ENCODE peak calls at places on chromosomes 2 and 18, in eight cellular contexts. One of them, this sample, is unnamed. For H3K9me3, the result is how much of the 10 kb centered on the place peaks cover.

GRCh38 chr2:156405586-156405985 is 30.6 kb upstream of the GPD2 start:
- DNase-seq in lower lobe of right lung: peak
- DNase-seq in heart right ventricle: no peak
- DNase-seq in MM.1S: no peak
- DNase-seq in A549: peak
- DNase-seq in Peyer's patch: no peak
- DNase-seq in right lobe of liver: peak
- DNase-seq in astrocyte: no peak
- DNase-seq in this sample: peak

GRCh38 chr2:128664499-128664971 is 345.9 kb upstream of the HS6ST1 start:
- DNase-seq in lower lobe of right lung: no peak
- DNase-seq in heart right ventricle: no peak
- DNase-seq in MM.1S: no peak
- DNase-seq in A549: no peak
- DNase-seq in Peyer's patch: no peak
- DNase-seq in right lobe of liver: no peak
- DNase-seq in astrocyte: no peak
- DNase-seq in this sample: peak

GRCh38 chr2:98282109-98282508 is 64.1 kb upstream of the CNGA3 start:
- DNase-seq in lower lobe of right lung: no peak
- DNase-seq in heart right ventricle: no peak
- DNase-seq in MM.1S: no peak
- DNase-seq in A549: no peak
- DNase-seq in Peyer's patch: no peak
- DNase-seq in right lobe of liver: no peak
- DNase-seq in astrocyte: no peak
- DNase-seq in this sample: no peak

GRCh38 chr2:72744049-72744448 is 81.8 kb downstream of the EXOC6B start:
- DNase-seq in lower lobe of right lung: no peak
- DNase-seq in heart right ventricle: no peak
- DNase-seq in MM.1S: no peak
- DNase-seq in A549: peak
- DNase-seq in Peyer's patch: no peak
- DNase-seq in right lobe of liver: no peak
- DNase-seq in astrocyte: peak
- DNase-seq in this sample: no peak

GRCh38 chr2:126936219-126936618 is 37.5 kb downstream of the TEX51 start:
- DNase-seq in lower lobe of right lung: no peak
- DNase-seq in heart right ventricle: no peak
- DNase-seq in MM.1S: no peak
- DNase-seq in A549: no peak
- DNase-seq in Peyer's patch: no peak
- DNase-seq in right lobe of liver: no peak
- DNase-seq in astrocyte: no peak
- DNase-seq in this sample: no peak

GRCh38 chr2:213015387-213016165 is 135.8 kb downstream of the IKZF2 start:
- DNase-seq in lower lobe of right lung: no peak
- DNase-seq in heart right ventricle: no peak
- DNase-seq in MM.1S: peak
- DNase-seq in A549: no peak
- DNase-seq in Peyer's patch: no peak
- DNase-seq in right lobe of liver: no peak
- DNase-seq in astrocyte: no peak
- DNase-seq in this sample: no peak

GRCh38 chr18:825891-826585 is 14.0 kb upstream of the YES1 start:
- DNase-seq in lower lobe of right lung: no peak
- DNase-seq in heart right ventricle: no peak
- DNase-seq in MM.1S: no peak
- DNase-seq in A549: no peak
- DNase-seq in Peyer's patch: no peak
- DNase-seq in right lobe of liver: no peak
- DNase-seq in astrocyte: no peak
- DNase-seq in this sample: no peak

GRCh38 chr2:59604143-59604542 is 949.3 kb downstream of the BCL11A start:
- DNase-seq in lower lobe of right lung: no peak
- DNase-seq in heart right ventricle: no peak
- DNase-seq in MM.1S: no peak
- DNase-seq in A549: no peak
- DNase-seq in Peyer's patch: no peak
- DNase-seq in right lobe of liver: no peak
- DNase-seq in astrocyte: no peak
- DNase-seq in this sample: no peak

GRCh38 chr2:1631292-1632005 is 112.9 kb downstream of the PXDN start:
- DNase-seq in lower lobe of right lung: no peak
- DNase-seq in heart right ventricle: no peak
- DNase-seq in MM.1S: no peak
- DNase-seq in A549: no peak
- DNase-seq in Peyer's patch: no peak
- DNase-seq in right lobe of liver: no peak
- DNase-seq in astrocyte: no peak
- DNase-seq in this sample: no peak

GRCh38 chr2:54473876-54474275 is 17.7 kb downstream of the SPTBN1 start:
- DNase-seq in lower lobe of right lung: no peak
- DNase-seq in heart right ventricle: no peak
- DNase-seq in MM.1S: no peak
- DNase-seq in A549: no peak
- DNase-seq in Peyer's patch: no peak
- DNase-seq in right lobe of liver: no peak
- DNase-seq in astrocyte: peak
- DNase-seq in this sample: no peak

GRCh38 chr18:55927831-55928230 is 339.8 kb upstream of the TCF4 start:
- DNase-seq in lower lobe of right lung: no peak
- DNase-seq in heart right ventricle: no peak
- DNase-seq in MM.1S: no peak
- DNase-seq in A549: no peak
- DNase-seq in Peyer's patch: no peak
- DNase-seq in right lobe of liver: no peak
- DNase-seq in astrocyte: peak
- DNase-seq in this sample: no peak

GRCh38 chr18:55920063-55920462 is 332.1 kb upstream of the TCF4 start:
- DNase-seq in lower lobe of right lung: no peak
- DNase-seq in heart right ventricle: no peak
- DNase-seq in MM.1S: no peak
- DNase-seq in A549: no peak
- DNase-seq in Peyer's patch: no peak
- DNase-seq in right lobe of liver: no peak
- DNase-seq in astrocyte: no peak
- DNase-seq in this sample: no peak

GRCh38 chr18:55925772-55926171 is 337.8 kb upstream of the TCF4 start:
- DNase-seq in lower lobe of right lung: no peak
- DNase-seq in heart right ventricle: no peak
- DNase-seq in MM.1S: no peak
- DNase-seq in A549: no peak
- DNase-seq in Peyer's patch: no peak
- DNase-seq in right lobe of liver: no peak
- DNase-seq in astrocyte: no peak
- DNase-seq in this sample: no peak
- H3K9me3 ChIP-seq in lower lobe of right lung: under half
- H3K9me3 ChIP-seq in heart right ventricle: under half
- H3K9me3 ChIP-seq in MM.1S: under half
- H3K9me3 ChIP-seq in A549: under half
- H3K9me3 ChIP-seq in Peyer's patch: under half
- H3K9me3 ChIP-seq in right lobe of liver: under half
- H3K9me3 ChIP-seq in astrocyte: under half
- H3K9me3 ChIP-seq in this sample: under half

DNA sequence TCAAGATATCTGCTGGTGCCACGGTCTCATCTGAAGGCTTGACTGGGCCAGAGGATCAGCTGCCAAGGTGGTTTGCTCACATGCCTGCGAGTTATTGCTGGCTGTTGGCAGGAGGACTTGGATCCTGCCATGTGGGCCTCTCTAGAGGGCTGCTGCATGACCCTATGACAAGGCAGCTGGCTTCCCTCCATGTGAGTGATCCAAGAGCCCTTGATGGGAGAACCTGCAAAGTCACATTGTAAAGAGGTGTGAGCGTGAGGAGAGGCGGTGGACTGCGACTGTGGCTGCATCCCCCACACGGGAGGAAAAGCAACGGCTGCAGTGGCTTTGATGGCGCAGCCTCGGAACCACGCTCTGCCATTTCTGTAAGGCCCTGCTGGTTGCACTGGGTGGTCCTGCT is 4.0 kb upstream of the ALLC start:
- DNase-seq in lower lobe of right lung: no peak
- DNase-seq in heart right ventricle: no peak
- DNase-seq in MM.1S: no peak
- DNase-seq in A549: no peak
- DNase-seq in Peyer's patch: no peak
- DNase-seq in right lobe of liver: no peak
- DNase-seq in astrocyte: no peak
- DNase-seq in this sample: peak
- H3K9me3 ChIP-seq in lower lobe of right lung: under half
- H3K9me3 ChIP-seq in heart right ventricle: under half
- H3K9me3 ChIP-seq in MM.1S: under half
- H3K9me3 ChIP-seq in A549: under half
- H3K9me3 ChIP-seq in Peyer's patch: under half
- H3K9me3 ChIP-seq in right lobe of liver: under half
- H3K9me3 ChIP-seq in astrocyte: under half
- H3K9me3 ChIP-seq in this sample: under half

GRCh38 chr18:14914771-14915170 is 166.8 kb downstream of the ANKRD30B start:
- DNase-seq in lower lobe of right lung: no peak
- DNase-seq in heart right ventricle: no peak
- DNase-seq in MM.1S: no peak
- DNase-seq in A549: no peak
- DNase-seq in Peyer's patch: no peak
- DNase-seq in right lobe of liver: no peak
- DNase-seq in astrocyte: no peak
- DNase-seq in this sample: no peak
- H3K9me3 ChIP-seq in lower lobe of right lung: under half
- H3K9me3 ChIP-seq in heart right ventricle: under half
- H3K9me3 ChIP-seq in MM.1S: under half
- H3K9me3 ChIP-seq in A549: under half
- H3K9me3 ChIP-seq in Peyer's patch: under half
- H3K9me3 ChIP-seq in right lobe of liver: under half
- H3K9me3 ChIP-seq in astrocyte: under half
- H3K9me3 ChIP-seq in this sample: under half

GRCh38 chr2:15640291-15640711 is 48.6 kb downstream of the DDX1 start:
- DNase-seq in lower lobe of right lung: no peak
- DNase-seq in heart right ventricle: peak
- DNase-seq in MM.1S: no peak
- DNase-seq in A549: no peak
- DNase-seq in Peyer's patch: no peak
- DNase-seq in right lobe of liver: no peak
- DNase-seq in astrocyte: peak
- DNase-seq in this sample: no peak

GRCh38 chr2:15640784-15641183 is 49.1 kb downstream of the DDX1 start:
- DNase-seq in lower lobe of right lung: no peak
- DNase-seq in heart right ventricle: no peak
- DNase-seq in MM.1S: no peak
- DNase-seq in A549: no peak
- DNase-seq in Peyer's patch: no peak
- DNase-seq in right lobe of liver: no peak
- DNase-seq in astrocyte: no peak
- DNase-seq in this sample: no peak

GRCh38 chr2:15638720-15639119 is 47.1 kb downstream of the DDX1 start:
- DNase-seq in lower lobe of right lung: no peak
- DNase-seq in heart right ventricle: no peak
- DNase-seq in MM.1S: no peak
- DNase-seq in A549: no peak
- DNase-seq in Peyer's patch: no peak
- DNase-seq in right lobe of liver: no peak
- DNase-seq in astrocyte: peak
- DNase-seq in this sample: no peak

GRCh38 chr2:15641530-15641982 is 49.9 kb downstream of the DDX1 start:
- DNase-seq in lower lobe of right lung: no peak
- DNase-seq in heart right ventricle: no peak
- DNase-seq in MM.1S: no peak
- DNase-seq in A549: no peak
- DNase-seq in Peyer's patch: no peak
- DNase-seq in right lobe of liver: no peak
- DNase-seq in astrocyte: no peak
- DNase-seq in this sample: no peak

DNA sequence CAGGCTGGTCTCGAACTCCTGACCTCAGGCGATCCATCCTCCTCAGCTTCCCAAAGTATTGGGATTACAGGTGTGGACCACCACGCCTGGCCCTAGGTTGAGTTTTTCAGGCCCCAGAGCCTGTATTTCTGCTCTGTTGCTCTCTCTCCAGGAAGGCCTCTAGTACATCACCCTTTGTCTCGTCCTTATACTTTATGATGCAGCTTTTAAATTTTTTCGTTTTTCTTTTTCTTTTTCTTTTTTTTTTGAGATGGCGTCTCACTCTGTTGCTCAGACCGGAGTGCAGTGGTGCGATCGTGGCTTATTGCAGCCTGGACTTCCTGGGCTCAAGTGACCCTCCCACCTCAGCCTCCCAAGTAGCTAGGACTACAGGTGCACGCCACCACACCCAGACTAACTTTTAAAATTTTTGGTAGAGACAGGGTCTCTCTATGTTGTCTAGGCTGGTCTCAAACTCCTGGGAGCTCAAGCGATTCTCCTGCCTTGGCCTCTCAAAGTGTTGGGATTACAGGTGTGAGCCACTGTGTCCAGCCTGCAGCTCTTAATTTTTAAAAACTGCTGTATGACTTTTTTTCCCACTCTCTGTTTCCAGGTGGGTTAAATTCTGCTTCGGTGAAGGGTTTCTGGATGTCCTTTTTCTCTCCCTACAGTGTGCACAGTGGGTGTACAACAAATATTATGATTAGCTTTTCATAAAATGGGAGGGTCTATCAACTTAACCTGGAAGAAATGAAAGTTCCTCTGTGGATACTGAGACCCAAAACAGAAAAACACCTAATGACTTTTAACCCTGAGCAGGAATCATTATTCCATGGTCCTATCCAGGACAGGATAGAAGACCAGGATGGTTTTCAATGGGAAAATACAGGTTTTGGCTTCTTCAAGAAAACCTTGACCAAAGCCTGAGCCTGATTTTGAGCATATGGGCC is 47.9 kb downstream of the DDX1 start:
- DNase-seq in lower lobe of right lung: no peak
- DNase-seq in heart right ventricle: no peak
- DNase-seq in MM.1S: no peak
- DNase-seq in A549: no peak
- DNase-seq in Peyer's patch: no peak
- DNase-seq in right lobe of liver: no peak
- DNase-seq in astrocyte: no peak
- DNase-seq in this sample: no peak
- H3K9me3 ChIP-seq in lower lobe of right lung: under half
- H3K9me3 ChIP-seq in heart right ventricle: under half
- H3K9me3 ChIP-seq in MM.1S: under half
- H3K9me3 ChIP-seq in A549: under half
- H3K9me3 ChIP-seq in Peyer's patch: under half
- H3K9me3 ChIP-seq in right lobe of liver: under half
- H3K9me3 ChIP-seq in astrocyte: under half
- H3K9me3 ChIP-seq in this sample: under half

GRCh38 chr2:37205689-37206341 is 9.5 kb downstream of the CEBPZOS start:
- DNase-seq in lower lobe of right lung: no peak
- DNase-seq in heart right ventricle: no peak
- DNase-seq in MM.1S: no peak
- DNase-seq in A549: no peak
- DNase-seq in Peyer's patch: no peak
- DNase-seq in right lobe of liver: no peak
- DNase-seq in astrocyte: no peak
- DNase-seq in this sample: no peak
- H3K9me3 ChIP-seq in lower lobe of right lung: under half
- H3K9me3 ChIP-seq in heart right ventricle: under half
- H3K9me3 ChIP-seq in MM.1S: under half
- H3K9me3 ChIP-seq in A549: half or more
- H3K9me3 ChIP-seq in Peyer's patch: under half
- H3K9me3 ChIP-seq in right lobe of liver: under half
- H3K9me3 ChIP-seq in astrocyte: under half
- H3K9me3 ChIP-seq in this sample: under half

GRCh38 chr18:65968605-65969004 is 217.8 kb downstream of the CDH7 start:
- DNase-seq in lower lobe of right lung: no peak
- DNase-seq in heart right ventricle: no peak
- DNase-seq in MM.1S: no peak
- DNase-seq in A549: peak
- DNase-seq in Peyer's patch: no peak
- DNase-seq in right lobe of liver: no peak
- DNase-seq in astrocyte: no peak
- DNase-seq in this sample: no peak
- H3K9me3 ChIP-seq in lower lobe of right lung: under half
- H3K9me3 ChIP-seq in heart right ventricle: under half
- H3K9me3 ChIP-seq in MM.1S: under half
- H3K9me3 ChIP-seq in A549: under half
- H3K9me3 ChIP-seq in Peyer's patch: under half
- H3K9me3 ChIP-seq in right lobe of liver: under half
- H3K9me3 ChIP-seq in astrocyte: under half
- H3K9me3 ChIP-seq in this sample: under half

This sample was measured in spleen.